ENCODE peak calls at places on chromosomes 2 and 18, in seven cellular contexts. O, K, L, H, P, U and A are unnamed samples.

GRCh38 chr2:22904126-22904684 is 480.8 kb upstream of the KLHL29 start:
- DNase-seq in O (peak), L (peak), P (peak), U (peak), H (no peak), K (no peak), A (peak)

GRCh38 chr2:216849987-216850386 is 9.9 kb downstream of the TNP1 start:
- DNase-seq in H (no peak), L (no peak), P (no peak), K (no peak), O (no peak), U (no peak), A (no peak)

GRCh38 chr18:26502834-26503233 is 45.5 kb downstream of the KCTD1 start:
- DNase-seq in L (no peak), H (no peak), P (no peak), K (no peak), U (no peak), O (no peak), A (no peak)

GRCh38 chr2:168114619-168115018 is 132.8 kb downstream of the STK39 start:
- DNase-seq in P (no peak), O (no peak), K (no peak), H (no peak), U (no peak), L (no peak), A (no peak)

GRCh38 chr2:88170472-88170892 is 336 bp downstream of the THNSL2 start:
- DNase-seq in K (no peak), O (no peak), H (no peak), U (no peak), P (no peak), L (peak), A (no peak)

GRCh38 chr2:235514627-235515363 is 21.0 kb downstream of the AGAP1 start:
- DNase-seq in O (no peak), H (no peak), K (no peak), P (no peak), U (peak), L (no peak), A (no peak)

GRCh38 chr2:57881998-57882884 is 164.4 kb upstream of the VRK2 start:
- DNase-seq in O (no peak), L (no peak), K (peak), U (peak), H (no peak), P (no peak), A (no peak)

GRCh38 chr18:42275949-42276730 is 321.1 kb downstream of the PIK3C3 start:
- DNase-seq in H (no peak), U (no peak), K (no peak), P (no peak), L (no peak), O (no peak), A (no peak)

GRCh38 chr2:156466739-156467405 is 30.7 kb downstream of the GPD2 start:
- DNase-seq in L (no peak), O (no peak), K (no peak), P (no peak), U (no peak), H (no peak), A (no peak)

GRCh38 chr18:74278983-74279382 is 12.8 kb downstream of the CYB5A start:
- DNase-seq in L (no peak), O (no peak), H (no peak), U (no peak), K (no peak), P (no peak), A (no peak)

GRCh38 chr18:2380101-2380500 is 191.2 kb downstream of the METTL4 start:
- DNase-seq in U (no peak), P (no peak), L (no peak), H (no peak), O (no peak), K (no peak), A (no peak)

DNA sequence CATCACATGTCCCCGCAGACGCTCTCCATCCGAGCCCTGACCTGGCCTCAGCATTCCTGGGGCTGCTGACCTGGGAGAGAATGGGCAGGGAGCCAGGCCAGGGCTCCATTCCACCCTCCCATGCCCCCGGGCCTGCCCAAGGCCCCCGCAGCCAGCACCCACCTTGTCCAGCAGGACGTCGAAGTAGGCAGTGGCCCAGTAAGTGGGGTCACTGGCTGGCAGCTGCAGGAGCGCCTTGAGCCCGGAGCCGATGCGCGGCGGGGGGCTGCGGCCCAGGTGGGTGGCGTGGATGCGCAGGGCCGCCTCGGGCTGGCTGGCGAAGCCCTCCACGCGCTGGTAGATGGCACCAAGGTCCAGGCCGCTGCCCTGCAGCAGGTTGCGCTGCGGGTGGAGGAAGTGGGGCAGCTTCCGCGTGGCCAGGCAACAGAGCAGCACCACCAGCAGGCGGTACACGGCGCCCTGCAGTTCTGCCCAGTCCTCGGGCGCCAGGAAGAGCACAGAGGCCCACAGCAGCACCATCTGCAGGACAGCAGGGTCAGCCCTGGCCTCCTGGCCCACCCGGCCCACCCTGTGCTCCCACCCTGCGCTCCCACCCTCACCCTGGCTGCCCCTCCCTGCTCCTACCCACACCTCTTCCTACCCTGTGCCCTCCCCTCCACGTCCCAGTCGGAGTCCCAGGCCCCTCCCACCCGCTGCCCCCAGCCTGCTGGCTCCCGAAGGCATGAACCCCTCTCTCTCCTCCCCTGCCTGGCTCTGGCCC is 7.6 kb downstream of the MAB21L4 start:
- DNase-seq in U (no peak), P (no peak), H (no peak), L (no peak), O (no peak), K (no peak), A (no peak)
- TF ChIP-seq SP1 in U (no peak), P (no peak), H (no peak), L (no peak), O (no peak), K (no peak), A (no peak)

GRCh38 chr2:176507736-176508135 is 238.5 kb downstream of the MTX2 start:
- DNase-seq in O (no peak), U (no peak), L (no peak), K (no peak), P (no peak), H (no peak), A (no peak)
- TF ChIP-seq SP1 in O (no peak), U (no peak), L (no peak), K (no peak), P (no peak), H (no peak), A (no peak)

GRCh38 chr2:239366740-239367139 is 34.1 kb downstream of the HDAC4 start:
- DNase-seq in U (no peak), L (no peak), K (no peak), O (no peak), H (no peak), P (no peak), A (no peak)
- TF ChIP-seq SP1 in U (no peak), L (no peak), K (no peak), O (no peak), H (no peak), P (no peak), A (no peak)

DNA sequence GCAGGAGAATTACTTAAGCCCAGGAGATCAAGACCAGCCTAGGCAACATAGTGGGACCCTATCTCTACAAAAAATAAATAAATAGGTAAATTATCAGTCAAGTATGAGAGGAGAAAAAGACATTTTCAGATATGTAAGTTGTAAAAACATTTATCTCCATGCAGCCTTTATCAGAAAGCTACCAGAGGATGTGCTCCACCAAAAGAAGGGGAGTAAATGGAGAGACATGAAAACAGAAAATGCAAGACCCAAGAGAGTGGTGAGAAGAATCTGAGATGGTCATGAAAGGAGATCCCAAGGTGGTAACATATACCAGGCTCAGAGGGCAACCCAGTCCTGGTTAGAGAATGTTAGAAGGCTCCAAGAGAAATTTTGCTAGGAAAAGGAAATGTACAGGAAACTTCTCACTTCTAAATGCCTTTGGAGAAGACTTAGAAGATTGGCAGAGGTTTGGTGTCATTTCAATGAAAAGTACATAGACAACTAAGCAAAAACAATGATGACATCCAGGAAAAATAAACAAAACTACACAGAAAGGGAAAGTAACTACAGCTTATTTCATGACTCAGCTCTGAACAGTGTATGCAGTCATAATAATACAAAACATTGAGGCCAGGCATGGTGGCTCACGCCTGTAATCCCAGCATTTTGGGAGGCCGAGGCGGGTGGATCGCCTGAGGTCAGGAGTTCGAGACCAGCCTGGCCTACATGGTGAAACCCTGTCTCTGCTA is 19.5 kb downstream of the CIB4 start:
- DNase-seq in U (no peak), P (no peak), K (no peak), O (no peak), L (no peak), H (no peak), A (no peak)
- TF ChIP-seq SP1 in U (no peak), P (no peak), K (no peak), O (no peak), L (no peak), H (no peak), A (no peak)

DNA sequence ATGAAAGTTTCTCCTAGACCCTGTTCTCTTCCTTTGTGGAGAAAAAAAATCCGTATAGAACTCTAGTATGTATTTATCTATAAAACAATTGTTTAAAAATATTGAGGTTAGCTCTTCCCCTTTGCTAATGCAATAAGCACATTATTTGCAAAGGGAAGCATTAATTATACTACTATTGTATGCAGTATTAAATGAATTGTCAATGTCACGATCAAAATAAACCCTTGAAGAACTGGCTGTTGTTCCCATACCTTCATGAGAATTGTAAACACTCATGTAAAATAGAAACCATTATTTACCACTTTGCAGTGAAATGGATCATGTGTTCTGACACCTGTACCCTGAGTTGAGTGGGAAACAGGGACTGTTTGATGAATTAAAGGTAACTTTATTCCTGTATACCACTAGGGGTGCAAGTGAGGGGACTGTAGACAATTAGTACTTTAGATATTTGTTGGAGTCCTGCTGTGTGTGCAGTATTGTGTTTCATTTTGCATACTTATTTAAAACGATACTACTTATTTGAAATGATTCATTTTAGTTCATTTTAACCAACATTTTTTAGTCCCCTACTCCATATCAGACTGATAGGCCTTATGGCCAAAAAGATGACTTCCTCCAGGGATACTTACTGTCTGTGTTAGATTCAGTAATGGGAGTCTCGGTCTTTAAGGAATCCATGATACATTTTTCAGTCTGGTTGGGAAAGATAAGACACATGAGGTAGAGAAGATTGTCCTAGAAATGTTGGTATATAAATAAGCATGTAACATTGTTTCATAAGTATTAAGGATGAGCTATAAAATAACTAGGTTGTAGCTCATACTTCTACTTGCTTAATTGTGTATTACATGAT is 7.9 kb downstream of the PKP4 start:
- DNase-seq in P (no peak), O (peak), L (no peak), U (peak), K (no peak), H (no peak), A (no peak)
- TF ChIP-seq SP1 in P (no peak), O (no peak), L (no peak), U (no peak), K (no peak), H (no peak), A (no peak)

GRCh38 chr2:16617282-16618266 is 48.1 kb downstream of the CYRIA start:
- DNase-seq in U (no peak), P (no peak), H (no peak), O (peak), K (no peak), L (peak), A (peak)

GRCh38 chr2:16613475-16613874 is 52.2 kb downstream of the CYRIA start:
- DNase-seq in O (peak), P (no peak), L (no peak), U (peak), H (no peak), K (no peak), A (peak)

GRCh38 chr2:16615246-16615645 is 50.4 kb downstream of the CYRIA start:
- DNase-seq in H (no peak), P (no peak), U (no peak), K (no peak), L (no peak), O (no peak), A (no peak)

GRCh38 chr2:16614314-16614860 is 51.2 kb downstream of the CYRIA start:
- DNase-seq in P (no peak), U (no peak), O (peak), H (no peak), K (no peak), L (no peak), A (no peak)

DNA sequence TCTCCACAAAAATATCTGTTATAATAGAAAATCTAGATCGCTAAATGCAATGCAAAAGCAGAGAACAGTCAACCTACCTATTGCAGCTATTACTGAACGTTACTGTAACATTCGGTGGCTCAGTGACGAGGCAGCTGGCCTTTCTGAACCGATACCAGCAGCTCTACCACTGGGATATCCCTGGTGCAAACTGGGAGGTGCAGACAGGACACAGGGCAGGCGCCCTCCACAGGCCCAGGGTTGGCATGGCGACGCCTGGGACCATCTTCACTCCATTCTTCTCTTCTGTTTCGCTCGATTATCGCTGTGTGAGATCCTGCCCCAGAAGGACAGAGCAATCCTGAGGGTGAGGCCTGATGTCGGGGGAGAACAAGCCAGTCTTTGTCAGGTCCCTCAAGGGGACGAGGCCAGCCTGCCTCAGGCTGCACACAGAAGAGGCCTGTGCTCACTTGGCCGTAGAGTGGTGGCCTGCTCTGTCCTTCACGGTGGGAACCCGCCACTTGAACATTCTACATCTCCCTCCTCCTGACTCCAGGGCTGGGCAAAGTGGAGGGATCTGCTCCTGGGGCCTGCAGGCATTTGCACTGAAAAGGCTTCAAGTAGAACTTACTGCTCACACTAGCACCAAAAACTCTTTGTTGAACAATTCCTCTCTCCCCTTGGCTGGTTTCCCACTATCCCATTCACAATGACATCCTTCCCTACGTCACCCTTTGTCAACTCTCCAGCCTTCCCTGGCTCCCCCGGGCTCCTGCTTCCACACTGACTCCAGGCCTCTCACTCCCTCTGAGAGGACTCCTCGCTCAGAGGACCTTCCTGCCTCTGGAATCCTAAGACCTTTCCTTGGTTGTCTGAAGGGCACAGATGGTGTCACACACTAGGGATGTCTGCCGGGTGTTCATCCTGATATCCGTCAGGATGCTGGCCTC is 49.7 kb downstream of the CYRIA start:
- DNase-seq in U (no peak), P (no peak), K (no peak), O (peak), H (no peak), L (peak), A (no peak)
- TF ChIP-seq SP1 in U (no peak), P (no peak), K (no peak), O (no peak), H (no peak), L (no peak), A (no peak)

GRCh38 chr18:47206945-47207637 is 30.9 kb upstream of the IER3IP1 start:
- DNase-seq in O (no peak), H (no peak), P (no peak), U (no peak), L (no peak), K (no peak), A (no peak)
- TF ChIP-seq SP1 in O (no peak), H (no peak), P (no peak), U (no peak), L (no peak), K (no peak), A (no peak)